ENCODE peak calls at places on chromosomes 16 and 17, in eight cellular contexts. P, Y, J, U, I, F, M and S are unnamed samples.

GRCh38 chr16:21126518-21126917 is 24.1 kb downstream of the DNAH3 start:
- DNase-seq in F (no peak), P (no peak), I (no peak), Y (no peak), U (no peak), M (no peak), J (no peak), S (no peak)

GRCh38 chr16:77585852-77586251 is 136.5 kb upstream of the NUDT7 start:
- DNase-seq in F (no peak), I (no peak), M (no peak), P (no peak), J (no peak), Y (no peak), U (no peak), S (no peak)

GRCh38 chr17:16529906-16530305 is 37.9 kb upstream of the LRRC75A start:
- DNase-seq in M (no peak), F (no peak), J (no peak), I (no peak), U (no peak), P (no peak), Y (no peak), S (no peak)

GRCh38 chr16:71626018-71626857 is at the start of gene MARVELD3:
- DNase-seq in P (peak; percentile 42), I (no peak), F (no peak), U (peak; percentile 97), M (peak; percentile 69), J (peak; percentile 96), Y (no peak), S (peak; percentile 55)

GRCh38 chr16:74107795-74108610 is 188.6 kb upstream of the PSMD7 start:
- DNase-seq in M (no peak), I (no peak), Y (no peak), P (peak; percentile 23), U (peak; percentile 71), J (peak; percentile 28), F (peak; percentile 1), S (peak; percentile 62)

GRCh38 chr17:57880086-57880456 is 30.2 kb upstream of the MRPS23 start:
- DNase-seq in U (no peak), I (no peak), F (peak; percentile 26), Y (no peak), M (no peak), P (no peak), J (no peak), S (no peak)

GRCh38 chr17:633641-634091 is 81.0 kb downstream of the VPS53 start:
- DNase-seq in J (no peak), I (no peak), U (no peak), P (no peak), M (no peak), Y (no peak), F (no peak), S (no peak)

GRCh38 chr17:21194210-21194609 is 19.8 kb downstream of the TMEM11 start:
- DNase-seq in I (no peak), U (no peak), P (no peak), M (peak; percentile 39), J (no peak), F (no peak), Y (no peak), S (no peak)

GRCh38 chr17:28887871-28888471 is 9.6 kb downstream of the FLOT2 start:
- DNase-seq in J (no peak), P (no peak), M (no peak), F (no peak), I (no peak), U (no peak), Y (no peak), S (peak; percentile 30)

GRCh38 chr17:79811888-79812205 is 15.0 kb upstream of the CBX8 start:
- DNase-seq in Y (no peak), I (no peak), U (no peak), P (no peak), M (no peak), J (no peak), F (no peak), S (no peak)

GRCh38 chr16:87765473-87765775 is 362 bp downstream of the KLHDC4 start:
- DNase-seq in Y (no peak), F (no peak), P (no peak), M (peak; percentile 62), J (no peak), I (no peak), U (no peak), S (no peak)

GRCh38 chr16:68605746-68606145 is 39.4 kb upstream of the CDH3 start:
- DNase-seq in I (no peak), J (no peak), Y (no peak), P (no peak), M (no peak), U (no peak), F (no peak), S (no peak)

GRCh38 chr17:42898147-42898807 is 2.3 kb upstream of the G6PC1 start:
- DNase-seq in J (no peak), I (no peak), M (no peak), U (no peak), F (no peak), Y (no peak), P (no peak), S (peak; percentile 29)

GRCh38 chr17:42422958-42423712 is at the start of gene CAVIN1:
- DNase-seq in U (peak; percentile 85), I (no peak), F (no peak), M (peak; percentile 83), P (peak; percentile 49), Y (no peak), J (peak; percentile 97), S (peak; percentile 91)

GRCh38 chr17:75751676-75752404 is 13.2 kb downstream of the GALK1 start:
- DNase-seq in P (no peak), J (no peak), I (no peak), F (no peak), Y (no peak), U (no peak), M (no peak), S (no peak)

GRCh38 chr17:38873646-38874380 is 4.0 kb downstream of the LASP1 start:
- DNase-seq in P (no peak), Y (no peak), J (peak; percentile 75), M (no peak), U (no peak), I (no peak), F (no peak), S (peak; percentile 22)

GRCh38 chr17:48997827-48998556 is 807 bp downstream of the IGF2BP1 start:
- DNase-seq in J (no peak), F (no peak), P (no peak), U (no peak), I (no peak), M (peak; percentile 58), Y (no peak), S (peak; percentile 58)